ENCODE peak calls at places on chromosome 13, in six cellular contexts. S is spleen, Y is tibial nerve, E is H7, G is GM23248, U is tibial artery. M is an unnamed sample.

GRCh38 chr13:97228850-97229521 is 6.9 kb downstream of the MBNL2 start:
- DNase-seq in S (no peak), Y (no peak), E (no peak), G (no peak), U (no peak), M (peak; percentile 59)

GRCh38 chr13:44312898-44313551 is 60.6 kb upstream of the SERP2 start:
- DNase-seq in S (no peak), Y (no peak), E (no peak), G (peak; percentile 94), U (no peak), M (peak; percentile 82)

GRCh38 chr13:54972838-54973237 is 1944.2 kb downstream of the OLFM4 start:
- DNase-seq in S (no peak), Y (no peak), E (no peak), G (no peak), U (no peak), M (no peak)

GRCh38 chr13:90565985-90566713 is 781.3 kb upstream of the MIR17HG start:
- DNase-seq in S (no peak), Y (no peak), E (no peak), G (no peak), U (no peak), M (no peak)

GRCh38 chr13:103528437-103528836 is 462.2 kb upstream of the SLC10A2 start:
- DNase-seq in S (no peak), Y (no peak), E (no peak), G (no peak), U (no peak), M (no peak)

GRCh38 chr13:110771194-110771593 is 57.7 kb downstream of the ING1 start:
- DNase-seq in S (no peak), Y (no peak), E (no peak), G (no peak), U (no peak), M (peak; percentile 29)

GRCh38 chr13:60431108-60431700 is 34.2 kb downstream of the TDRD3 start:
- DNase-seq in S (no peak), Y (peak; percentile 22), E (peak; percentile 20), G (peak; percentile 69), U (no peak), M (peak; percentile 26)

GRCh38 chr13:77038907-77039470 is 12.0 kb upstream of the FBXL3 start:
- DNase-seq in S (no peak), Y (no peak), E (no peak), G (no peak), U (no peak), M (no peak)

GRCh38 chr13:33353210-33353609 is 67.7 kb upstream of the STARD13 start:
- DNase-seq in S (peak; percentile 83), Y (peak; percentile 78), E (no peak), G (no peak), U (peak; percentile 85), M (no peak)

GRCh38 chr13:28282451-28282850 is 144.1 kb downstream of the PAN3 start:
- DNase-seq in S (no peak), Y (no peak), E (no peak), G (no peak), U (no peak), M (no peak)

GRCh38 chr13:37956536-37956935 is 87.0 kb upstream of the TRPC4 start:
- DNase-seq in S (no peak), Y (no peak), E (no peak), G (no peak), U (no peak), M (no peak)

GRCh38 chr13:74168263-74168675 is 34.1 kb upstream of the KLF12 start:
- DNase-seq in S (no peak), Y (no peak), E (no peak), G (no peak), U (no peak), M (no peak)
- H3K4me3 ChIP-seq in S (no peak overlapping the region), Y (no peak overlapping the region), E (no peak overlapping the region), G (no peak overlapping the region), U (no peak overlapping the region), M (no peak overlapping the region)

GRCh38 chr13:30905932-30906383 is at the start of gene MEDAG:
- DNase-seq in S (no peak), Y (peak; percentile 89), E (no peak), G (peak; percentile 96), U (peak; percentile 95), M (peak; percentile 82)

GRCh38 chr13:30908416-30908980 is 2.4 kb downstream of the MEDAG start:
- DNase-seq in S (no peak), Y (peak; percentile 55), E (no peak), G (peak; percentile 79), U (peak; percentile 88), M (no peak)

GRCh38 chr13:30907167-30907761 is 1.2 kb downstream of the MEDAG start:
- DNase-seq in S (no peak), Y (no peak), E (no peak), G (peak; percentile 75), U (peak; percentile 75), M (no peak)

GRCh38 chr13:30906411-30906990 is 430 bp downstream of the MEDAG start:
- DNase-seq in S (no peak), Y (no peak), E (peak; percentile 77), G (peak; percentile 70), U (peak; percentile 77), M (no peak)

GRCh38 chr13:30910676-30911075 is 4.6 kb downstream of the MEDAG start:
- DNase-seq in S (no peak), Y (no peak), E (no peak), G (no peak), U (no peak), M (no peak)
- H3K27me3 ChIP-seq in S (peaks cover 11% of the 10 kb centered on the region), Y (peaks cover 5% of the 10 kb centered on the region), E (peaks cover 22% of the 10 kb centered on the region), G (no peaks in the 10 kb centered on the region), U (no peaks in the 10 kb centered on the region), M (no peaks in the 10 kb centered on the region)

GRCh38 chr13:51158365-51158764 is 47.3 kb upstream of the C13orf42 start:
- DNase-seq in S (no peak), Y (no peak), E (no peak), G (no peak), U (no peak), M (no peak)
- H3K4me3 ChIP-seq in S (no peak overlapping the region), Y (no peak overlapping the region), E (no peak overlapping the region), G (no peak overlapping the region), U (no peak overlapping the region), M (no peak overlapping the region)

GRCh38 chr13:99661791-99662190 is 160.5 kb downstream of the TM9SF2 start:
- DNase-seq in S (no peak), Y (no peak), E (peak; percentile 73), G (no peak), U (no peak), M (no peak)
- H3K27me3 ChIP-seq in S (no peaks in the 10 kb centered on the region), Y (peaks cover 2% of the 10 kb centered on the region), E (no peaks in the 10 kb centered on the region), G (peaks cover 3% of the 10 kb centered on the region), U (no peaks in the 10 kb centered on the region), M (no peaks in the 10 kb centered on the region)

DNA sequence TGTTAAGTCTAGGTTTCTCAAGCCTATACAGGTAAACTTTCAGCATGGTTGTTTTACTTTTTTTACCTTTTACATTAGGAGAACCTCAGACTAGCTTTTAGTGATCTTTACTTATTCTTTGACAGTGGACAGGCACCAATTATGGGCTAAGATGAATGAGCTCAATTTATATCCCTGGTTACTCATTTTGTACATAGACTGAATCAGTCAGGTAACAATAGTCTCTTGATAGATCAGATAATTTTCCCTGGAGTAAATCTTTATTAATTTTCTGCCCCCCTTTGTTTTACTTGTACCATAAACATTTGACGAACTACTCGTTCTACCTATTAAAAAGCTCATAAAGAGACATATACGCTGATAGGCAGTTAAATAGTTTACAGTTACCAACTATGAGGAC is 22.8 kb downstream of the SPART start:
- DNase-seq in S (no peak), Y (no peak), E (no peak), G (no peak), U (no peak), M (no peak)
- H3K4me3 ChIP-seq in S (no peak overlapping the region), Y (no peak overlapping the region), E (no peak overlapping the region), G (no peak overlapping the region), U (no peak overlapping the region), M (no peak overlapping the region)

GRCh38 chr13:106284358-106284757 is 251.1 kb downstream of the EFNB2 start:
- DNase-seq in S (no peak), Y (no peak), E (no peak), G (no peak), U (no peak), M (no peak)
- H3K27me3 ChIP-seq in S (no peaks in the 10 kb centered on the region), Y (no peaks in the 10 kb centered on the region), E (no peaks in the 10 kb centered on the region), G (no peaks in the 10 kb centered on the region), U (no peaks in the 10 kb centered on the region), M (no peaks in the 10 kb centered on the region)

GRCh38 chr13:88707652-88708051 is 1036.5 kb downstream of the SLITRK5 start:
- DNase-seq in S (no peak), Y (no peak), E (no peak), G (no peak), U (no peak), M (no peak)

GRCh38 chr13:88701551-88701950 is 1030.4 kb downstream of the SLITRK5 start:
- DNase-seq in S (no peak), Y (no peak), E (no peak), G (no peak), U (no peak), M (no peak)

DNA sequence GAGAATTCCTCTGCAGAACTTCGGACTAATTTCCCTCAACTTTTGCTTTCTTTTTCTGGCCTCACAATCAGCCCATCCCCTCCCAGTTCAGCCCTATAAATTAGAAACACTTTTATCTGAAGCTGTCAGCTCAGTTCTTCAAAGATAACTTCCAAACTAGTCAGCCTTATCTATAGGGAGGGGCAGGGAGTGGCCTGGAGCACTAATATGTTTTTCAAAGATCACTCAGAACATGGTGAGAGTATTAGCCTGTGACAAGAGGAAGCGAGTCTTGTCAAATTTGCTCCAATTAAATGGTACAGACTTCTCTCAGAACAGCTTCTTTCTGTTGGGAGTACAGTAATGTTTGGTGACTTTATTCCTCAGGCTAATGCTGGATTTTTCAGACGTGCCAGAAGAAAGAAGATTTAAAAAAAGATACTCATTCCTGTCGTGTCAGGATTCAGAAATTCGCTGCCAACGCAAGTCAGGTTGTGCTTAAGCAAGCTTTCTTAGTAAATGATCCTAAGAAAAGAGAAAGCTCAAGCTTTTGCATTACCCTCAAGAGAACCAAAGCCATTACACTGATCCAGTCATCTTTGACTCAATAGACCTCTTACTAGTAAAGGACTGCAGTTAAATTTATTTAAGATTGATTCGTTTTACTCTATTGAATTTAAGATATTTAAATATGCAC is 1033.6 kb downstream of the SLITRK5 start:
- DNase-seq in S (no peak), Y (no peak), E (no peak), G (no peak), U (no peak), M (no peak)
- H3K4me3 ChIP-seq in S (no peak overlapping the region), Y (peak overlapping the region; percentile 18), E (no peak overlapping the region), G (no peak overlapping the region), U (no peak overlapping the region), M (no peak overlapping the region)

DNA sequence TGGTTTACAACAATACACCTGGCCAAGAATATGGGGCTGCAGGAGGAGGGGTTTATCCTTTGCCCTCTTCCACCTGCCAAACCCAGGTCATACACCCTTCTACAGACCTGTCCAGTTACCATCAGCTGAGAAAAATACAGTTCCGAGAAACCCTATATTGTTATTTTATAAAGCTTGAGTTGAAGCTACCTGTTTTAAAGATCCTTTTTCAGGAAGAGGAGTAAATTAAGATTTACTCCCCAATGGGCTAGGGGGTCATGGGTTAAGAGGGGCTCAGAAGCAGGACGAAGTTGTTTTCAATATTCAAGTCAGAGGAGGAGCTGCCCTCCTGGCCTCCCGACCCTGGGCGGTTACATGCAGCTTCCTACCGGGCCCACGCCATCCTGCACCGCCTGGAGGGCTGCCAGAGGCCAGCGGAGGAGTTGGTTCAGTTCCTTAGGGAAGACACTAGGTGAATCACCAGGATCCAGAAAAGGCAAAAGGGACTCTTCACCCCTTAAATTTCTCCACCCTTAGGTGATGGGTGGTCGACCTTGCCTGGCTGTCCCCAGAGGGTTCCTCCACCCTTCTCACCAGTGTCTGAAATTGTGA is 1.3 kb downstream of the GJB2 start:
- DNase-seq in S (no peak), Y (no peak), E (peak; percentile 52), G (no peak), U (no peak), M (no peak)
- H3K27me3 ChIP-seq in S (peaks cover 56% of the 10 kb centered on the region), Y (peaks cover 48% of the 10 kb centered on the region), E (peaks cover 75% of the 10 kb centered on the region), G (peaks cover 35% of the 10 kb centered on the region), U (peaks cover 69% of the 10 kb centered on the region), M (peaks cover 51% of the 10 kb centered on the region)